ENCODE peak calls at places on chromosomes 1 and 21, in seven cellular contexts. V, L, U, G, D, I and S are unnamed samples.

GRCh38 chr1:6108937-6109636 is 63.4 kb downstream of the KCNAB2 start:
- DNase-seq in V (peak), L (peak), U (peak), G (no peak), D (peak), I (peak), S (peak)

GRCh38 chr1:156608036-156608674 is 6.9 kb upstream of the GPATCH4 start:
- DNase-seq in V (no peak), L (peak), U (peak), G (peak), D (peak), I (peak), S (peak)

GRCh38 chr21:17602874-17603273 is 9.8 kb downstream of the BTG3 start:
- DNase-seq in V (no peak), L (peak), U (no peak), G (no peak), D (no peak), I (no peak), S (peak)

GRCh38 chr1:23200885-23201284 is 16.4 kb downstream of the HTR1D start:
- DNase-seq in V (no peak), L (no peak), U (no peak), G (no peak), D (no peak), I (no peak), S (no peak)

GRCh38 chr1:94783342-94784264 is 36.6 kb upstream of the SLC44A3 start:
- DNase-seq in V (no peak), L (peak), U (no peak), G (peak), D (peak), I (no peak), S (peak)

GRCh38 chr1:116370186-116370585 is 2.9 kb upstream of the ATP1A1 start:
- DNase-seq in V (no peak), L (no peak), U (no peak), G (no peak), D (no peak), I (no peak), S (no peak)

GRCh38 chr1:165863346-165863745 is 35.9 kb downstream of the UCK2 start:
- DNase-seq in V (no peak), L (no peak), U (no peak), G (no peak), D (no peak), I (no peak), S (no peak)

GRCh38 chr1:31701137-31701736 is 2.6 kb downstream of the COL16A1 start:
- DNase-seq in V (no peak), L (peak), U (no peak), G (peak), D (peak), I (peak), S (peak)

GRCh38 chr1:224498574-224499170 is 64.1 kb upstream of the WDR26 start:
- DNase-seq in V (no peak), L (peak), U (no peak), G (no peak), D (peak), I (no peak), S (no peak)

GRCh38 chr1:96715482-96715881 is 6.1 kb upstream of the PTBP2 start:
- DNase-seq in V (no peak), L (no peak), U (no peak), G (no peak), D (no peak), I (no peak), S (no peak)

GRCh38 chr1:214581785-214582184 is 21.2 kb upstream of the CENPF start:
- DNase-seq in V (no peak), L (peak), U (no peak), G (no peak), D (peak), I (peak), S (peak)

GRCh38 chr1:162861101-162861500 is at the start of gene CCDC190:
- DNase-seq in V (no peak), L (no peak), U (no peak), G (peak), D (no peak), I (no peak), S (peak)

GRCh38 chr1:20058531-20058930 is 11.5 kb upstream of the PLA2G5 start:
- DNase-seq in V (no peak), L (peak), U (no peak), G (peak), D (peak), I (no peak), S (peak)

GRCh38 chr1:245051349-245052221 is 103.2 kb upstream of the KIF26B start:
- DNase-seq in V (no peak), L (peak), U (no peak), G (peak), D (no peak), I (no peak), S (no peak)

GRCh38 chr1:202289009-202289408 is 52.7 kb downstream of the UBE2T start:
- DNase-seq in V (no peak), L (no peak), U (no peak), G (no peak), D (no peak), I (no peak), S (no peak)

GRCh38 chr1:167924102-167924501 is 10.2 kb upstream of the ADCY10 start:
- DNase-seq in V (no peak), L (no peak), U (no peak), G (no peak), D (no peak), I (no peak), S (no peak)

GRCh38 chr1:47436979-47437517 is 796 bp upstream of the FOXD2 start:
- DNase-seq in V (peak), L (peak), U (no peak), G (no peak), D (peak), I (no peak), S (peak)

GRCh38 chr1:71054281-71054731 is 6.7 kb upstream of the PTGER3 start:
- DNase-seq in V (no peak), L (no peak), U (no peak), G (no peak), D (no peak), I (no peak), S (no peak)

GRCh38 chr1:160997323-160998038 is 23.5 kb downstream of the F11R start:
- DNase-seq in V (peak), L (peak), U (no peak), G (peak), D (no peak), I (peak), S (peak)

GRCh38 chr1:193087893-193088292 is 17.3 kb downstream of the GLRX2 start:
- DNase-seq in V (no peak), L (no peak), U (no peak), G (no peak), D (no peak), I (no peak), S (no peak)

GRCh38 chr1:207239874-207240273 is 81.6 kb upstream of the CD55 start:
- DNase-seq in V (no peak), L (no peak), U (no peak), G (no peak), D (no peak), I (no peak), S (no peak)

GRCh38 chr1:201683397-201683796 is 144.5 kb downstream of the NAV1 start:
- DNase-seq in V (no peak), L (no peak), U (no peak), G (no peak), D (no peak), I (no peak), S (no peak)

GRCh38 chr1:227949954-227950734 is 2.4 kb upstream of the WNT9A start:
- DNase-seq in V (no peak), L (no peak), U (no peak), G (no peak), D (no peak), I (no peak), S (no peak)

GRCh38 chr1:201737350-201738060 is 91.5 kb upstream of the IPO9 start:
- DNase-seq in V (no peak), L (peak), U (no peak), G (peak), D (no peak), I (no peak), S (peak)

GRCh38 chr1:10867138-10867721 is 70.8 kb upstream of the CASZ1 start:
- DNase-seq in V (peak), L (peak), U (peak), G (peak), D (peak), I (peak), S (no peak)

GRCh38 chr1:15681346-15682290 is 2.5 kb upstream of the PLEKHM2 start:
- DNase-seq in V (no peak), L (no peak), U (no peak), G (peak), D (no peak), I (no peak), S (no peak)

GRCh38 chr1:115702993-115703392 is 61.2 kb downstream of the VANGL1 start:
- DNase-seq in V (no peak), L (no peak), U (no peak), G (no peak), D (no peak), I (no peak), S (no peak)

GRCh38 chr21:38920631-38921398 is 115.1 kb downstream of the ETS2 start:
- DNase-seq in V (no peak), L (peak), U (no peak), G (no peak), D (no peak), I (no peak), S (peak)

GRCh38 chr1:168643152-168643551 is 66.7 kb downstream of the XCL1 start:
- DNase-seq in V (no peak), L (no peak), U (no peak), G (no peak), D (no peak), I (no peak), S (peak)

GRCh38 chr1:207964195-207964966 is 53.5 kb upstream of the CD34 start:
- DNase-seq in V (no peak), L (no peak), U (no peak), G (no peak), D (no peak), I (no peak), S (no peak)

GRCh38 chr1:114153051-114153620 is 533 bp downstream of the SYT6 start:
- DNase-seq in V (peak), L (no peak), U (peak), G (no peak), D (no peak), I (peak), S (no peak)

GRCh38 chr1:41351262-41352151 is 9.7 kb upstream of the FOXO6 start:
- DNase-seq in V (no peak), L (no peak), U (no peak), G (peak), D (no peak), I (no peak), S (no peak)

GRCh38 chr1:90746857-90747256 is 29.8 kb upstream of the BARHL2 start:
- DNase-seq in V (no peak), L (no peak), U (no peak), G (no peak), D (no peak), I (no peak), S (no peak)

GRCh38 chr1:22829001-22829989 is 118.7 kb downstream of the EPHB2 start:
- DNase-seq in V (no peak), L (peak), U (no peak), G (peak), D (no peak), I (no peak), S (no peak)

GRCh38 chr1:171588230-171588629 is 33.8 kb upstream of the MYOCOS start:
- DNase-seq in V (no peak), L (no peak), U (no peak), G (no peak), D (no peak), I (no peak), S (no peak)

GRCh38 chr1:39087109-39087834 is 61.1 kb downstream of the NDUFS5 start:
- DNase-seq in V (no peak), L (peak), U (no peak), G (peak), D (no peak), I (no peak), S (peak)

GRCh38 chr1:211705439-211706205 is 30.2 kb upstream of the NEK2 start:
- DNase-seq in V (no peak), L (peak), U (no peak), G (no peak), D (peak), I (no peak), S (no peak)

GRCh38 chr1:226405411-226405988 is 2.4 kb downstream of the PARP1 start:
- DNase-seq in V (no peak), L (no peak), U (no peak), G (no peak), D (no peak), I (no peak), S (no peak)

GRCh38 chr21:44300262-44300959 is 558 bp downstream of the PFKL start:
- DNase-seq in V (peak), L (peak), U (peak), G (peak), D (peak), I (peak), S (peak)